ENCODE peak calls at places on chromosomes 7 and 10, in five cellular contexts. Q, B, M, L and U are unnamed samples.

GRCh38 chr10:131169146-131169545 is 142.4 kb downstream of the TCERG1L start:
- DNase-seq in L (no peak), B (no peak), M (no peak), Q (no peak), U (no peak)

GRCh38 chr7:135929249-135929648 is 47.9 kb downstream of the MTPN start:
- DNase-seq in M (no peak), Q (no peak), B (no peak), L (no peak), U (no peak)

GRCh38 chr7:142629588-142630260 is 119.5 kb upstream of the PRSS1 start:
- DNase-seq in Q (no peak), B (no peak), L (no peak), M (peak; percentile 48), U (peak; percentile 66)

GRCh38 chr10:74901240-74901827 is 74.9 kb downstream of the KAT6B start:
- DNase-seq in M (no peak), B (no peak), Q (no peak), L (no peak), U (no peak)

GRCh38 chr10:75508814-75509306 is 77.4 kb downstream of the LRMDA start:
- DNase-seq in M (no peak), B (no peak), L (no peak), Q (no peak), U (no peak)

GRCh38 chr7:35555934-35556333 is 139.0 kb downstream of the HERPUD2 start:
- DNase-seq in B (no peak), Q (no peak), M (no peak), L (no peak), U (no peak)

GRCh38 chr10:92839191-92840085 is 8.9 kb upstream of the EXOC6 start:
- DNase-seq in Q (peak; percentile 67), M (peak; percentile 31), L (peak; percentile 14), B (no peak), U (peak; percentile 13)

GRCh38 chr10:113436836-113437235 is 116.0 kb upstream of the HABP2 start:
- DNase-seq in B (no peak), Q (no peak), M (no peak), L (no peak), U (no peak)

GRCh38 chr7:107857541-107857912 is 33.5 kb upstream of the DLD start:
- DNase-seq in Q (no peak), M (no peak), L (no peak), B (no peak), U (peak; percentile 28)

GRCh38 chr7:98276241-98276761 is 5.2 kb upstream of the BRI3 start:
- DNase-seq in Q (no peak), L (no peak), B (no peak), M (peak; percentile 34), U (peak; percentile 25)

GRCh38 chr10:91389636-91390512 is 20.3 kb upstream of the HECTD2 start:
- DNase-seq in M (peak; percentile 31), B (peak; percentile 63), Q (no peak), L (peak; percentile 17), U (peak; percentile 37)

GRCh38 chr7:32093415-32094408 is 23.5 kb upstream of the PDE1C start:
- DNase-seq in B (no peak), M (peak; percentile 14), Q (no peak), L (peak; percentile 54), U (peak; percentile 90)

GRCh38 chr7:156768698-156769472 is 124.1 kb downstream of the LMBR1 start:
- DNase-seq in L (no peak), Q (no peak), B (no peak), M (no peak), U (no peak)

GRCh38 chr10:6095810-6096209 is 7.0 kb downstream of the RBM17 start:
- DNase-seq in Q (no peak), L (no peak), M (no peak), B (no peak), U (no peak)